ENCODE peak calls at places on chromosomes 13 and 19, in four cellular contexts. One of them, this sample, is unnamed.

GRCh38 chr13:114151565-114152284 is 19.3 kb upstream of the RASA3 start:
- DNase-seq in A549: no peak
- DNase-seq in uterus: no peak
- DNase-seq in ovary: no peak
- DNase-seq in this sample: no peak

GRCh38 chr13:97222934-97223710 is 989 bp downstream of the MBNL2 start:
- DNase-seq in A549: no peak
- DNase-seq in uterus: no peak
- DNase-seq in ovary: no peak
- DNase-seq in this sample: no peak

GRCh38 chr19:18596752-18597157 is 8.2 kb downstream of the REX1BD start:
- DNase-seq in A549: peak
- DNase-seq in uterus: peak
- DNase-seq in ovary: no peak
- DNase-seq in this sample: peak

GRCh38 chr13:21309542-21310172 is 133.2 kb downstream of the MRPL57 start:
- DNase-seq in A549: no peak
- DNase-seq in uterus: no peak
- DNase-seq in ovary: no peak
- DNase-seq in this sample: no peak

GRCh38 chr19:49614096-49614857 is 23.3 kb downstream of the PRR12 start:
- DNase-seq in A549: peak
- DNase-seq in uterus: no peak
- DNase-seq in ovary: no peak
- DNase-seq in this sample: peak

GRCh38 chr19:11420429-11420893 is 1.3 kb upstream of the RGL3 start:
- DNase-seq in A549: no peak
- DNase-seq in uterus: peak
- DNase-seq in ovary: peak
- DNase-seq in this sample: peak

GRCh38 chr19:35828694-35829301 is 16.2 kb upstream of the PRODH2 start:
- DNase-seq in A549: peak
- DNase-seq in uterus: peak
- DNase-seq in ovary: peak
- DNase-seq in this sample: peak

GRCh38 chr19:14530005-14530348 is 583 bp downstream of the TECR start:
- DNase-seq in A549: peak
- DNase-seq in uterus: no peak
- DNase-seq in ovary: no peak
- DNase-seq in this sample: no peak

GRCh38 chr19:40668991-40669614 is 21.3 kb downstream of the NUMBL start:
- DNase-seq in A549: no peak
- DNase-seq in uterus: no peak
- DNase-seq in ovary: no peak
- DNase-seq in this sample: no peak

GRCh38 chr13:30720470-30720869 is 14.9 kb upstream of the ALOX5AP start:
- DNase-seq in A549: no peak
- DNase-seq in uterus: no peak
- DNase-seq in ovary: no peak
- DNase-seq in this sample: no peak

GRCh38 chr19:10365518-10365917 is 14.9 kb downstream of the TYK2 start:
- DNase-seq in A549: no peak
- DNase-seq in uterus: no peak
- DNase-seq in ovary: no peak
- DNase-seq in this sample: no peak
- H3K4me3 ChIP-seq in A549: no peak
- H3K4me3 ChIP-seq in uterus: no peak
- H3K4me3 ChIP-seq in ovary: no peak
- H3K4me3 ChIP-seq in this sample: no peak

GRCh38 chr19:34555447-34555846 is 73.9 kb downstream of the WTIP start:
- DNase-seq in A549: peak
- DNase-seq in uterus: no peak
- DNase-seq in ovary: no peak
- DNase-seq in this sample: no peak
- TF ChIP-seq CTCF in A549: peak
- TF ChIP-seq CTCF in uterus: no peak
- TF ChIP-seq CTCF in ovary: no peak
- TF ChIP-seq CTCF in this sample: no peak

DNA sequence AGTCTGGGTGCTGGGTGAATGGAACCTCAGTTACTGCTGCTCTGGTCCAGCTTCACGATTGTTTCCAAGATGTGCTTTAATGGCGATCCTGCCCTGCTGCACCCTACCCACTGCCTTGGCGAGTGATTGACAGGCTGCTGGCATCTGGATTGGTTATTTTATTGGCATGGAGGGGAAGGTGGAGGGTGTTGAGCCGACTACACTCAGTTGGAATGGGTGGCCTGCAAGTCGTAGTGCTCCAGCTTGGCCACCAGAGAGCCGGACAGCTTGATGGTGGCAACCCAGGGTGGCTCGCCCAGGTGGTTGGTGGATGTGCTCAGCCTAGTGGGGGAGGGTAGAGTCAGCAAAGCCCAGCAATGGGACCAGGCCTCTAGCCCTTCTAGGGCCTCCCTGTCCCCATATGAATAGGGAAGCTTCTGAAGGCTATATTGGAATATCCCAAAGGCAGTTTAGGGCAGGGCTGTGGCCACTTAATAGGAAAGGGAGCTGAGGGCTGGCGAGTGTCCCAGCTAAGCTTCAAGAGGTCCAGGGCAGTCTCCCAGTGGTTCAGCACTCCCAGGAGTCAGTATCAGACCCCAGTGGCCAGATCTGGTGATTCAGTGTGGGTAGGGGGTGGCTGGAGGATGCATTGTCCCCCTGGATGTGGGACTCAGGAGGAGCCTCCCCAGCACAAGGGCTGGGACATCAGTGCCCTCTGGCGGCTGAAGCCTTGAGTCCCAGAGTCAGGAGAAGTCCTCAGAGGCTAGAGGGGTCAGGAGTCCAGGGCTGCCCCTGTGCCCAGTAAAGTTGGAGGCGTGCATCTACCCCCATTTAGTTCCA is 3.4 kb downstream of the GGN start:
- DNase-seq in A549: peak
- DNase-seq in uterus: no peak
- DNase-seq in ovary: no peak
- DNase-seq in this sample: no peak
- H3K27ac ChIP-seq in A549: no peak
- H3K27ac ChIP-seq in uterus: no peak
- H3K27ac ChIP-seq in ovary: no peak
- H3K27ac ChIP-seq in this sample: no peak

DNA sequence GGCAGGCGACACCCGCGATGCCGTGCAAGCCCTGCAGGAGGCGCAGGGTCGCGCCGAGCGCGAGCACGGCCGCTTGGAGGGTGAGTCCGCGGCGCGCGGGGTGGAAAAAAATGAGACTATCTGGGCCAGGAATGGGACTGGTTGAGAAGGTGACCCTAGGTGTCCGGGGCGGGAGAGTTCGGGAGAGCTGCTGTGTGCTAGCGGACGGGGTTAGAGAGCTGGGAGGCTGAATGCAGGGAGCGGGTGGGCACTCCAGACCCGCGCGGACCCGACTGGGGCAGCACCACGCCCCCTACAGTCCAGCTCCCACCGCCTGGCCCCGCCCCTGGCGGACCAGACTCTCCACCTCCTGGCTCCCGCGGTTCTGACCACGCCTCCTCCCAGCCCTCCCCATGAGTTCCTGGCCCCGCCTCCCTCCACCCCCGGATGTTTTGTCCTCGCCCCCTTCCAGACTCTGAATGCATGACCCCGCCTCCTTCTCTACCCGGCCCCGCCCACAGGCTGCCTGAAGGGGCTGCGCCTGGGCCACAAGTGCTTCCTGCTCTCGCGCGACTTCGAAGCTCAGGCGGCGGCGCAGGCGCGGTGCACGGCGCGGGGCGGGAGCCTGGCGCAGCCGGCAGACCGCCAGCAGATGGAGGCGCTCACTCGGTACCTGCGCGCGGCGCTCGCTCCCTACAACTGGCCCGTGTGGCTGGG is 1.5 kb downstream of the CLEC11A start:
- DNase-seq in A549: peak
- DNase-seq in uterus: peak
- DNase-seq in ovary: peak
- DNase-seq in this sample: peak
- H3K4me3 ChIP-seq in A549: peak
- H3K4me3 ChIP-seq in uterus: peak
- H3K4me3 ChIP-seq in ovary: peak
- H3K4me3 ChIP-seq in this sample: no peak

DNA sequence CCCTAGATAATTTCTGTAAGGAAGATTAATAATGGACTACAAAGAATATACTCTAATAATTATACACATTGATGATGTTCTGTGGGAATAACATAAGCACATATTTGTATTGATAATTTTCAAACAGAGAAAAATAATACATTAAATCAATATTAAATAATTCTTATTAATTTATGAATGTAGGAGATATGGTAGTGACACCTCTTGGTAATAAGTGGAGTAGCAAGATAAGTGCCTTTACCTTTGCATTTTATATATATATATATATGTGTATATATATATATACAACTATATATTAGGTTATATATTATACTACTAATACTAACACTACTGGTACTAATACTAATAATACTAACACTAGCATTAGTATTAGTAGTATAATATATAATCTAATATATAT is 905.8 kb downstream of the SLITRK1 start:
- DNase-seq in A549: no peak
- DNase-seq in uterus: no peak
- DNase-seq in ovary: no peak
- DNase-seq in this sample: no peak
- TF ChIP-seq CTCF in A549: no peak
- TF ChIP-seq CTCF in uterus: no peak
- TF ChIP-seq CTCF in ovary: no peak
- TF ChIP-seq CTCF in this sample: no peak

This sample was measured in adrenal gland.